ENCODE peak calls at places on chromosomes 2 and 18, in six cellular contexts. K, M, L, R, S and T are unnamed samples.
A peak's percentile ranks its signal among the peaks of the same experiment; 100 is the strongest.

GRCh38 chr2:48232351-48232750 is 297.6 kb upstream of the STON1 start:
- DNase-seq in L (no peak), S (no peak), K (no peak), M (no peak), R (no peak), T (no peak)

GRCh38 chr2:140696449-140696848 is 1434.4 kb downstream of the LRP1B start:
- DNase-seq in M (no peak), R (no peak), K (no peak), S (no peak), L (no peak), T (no peak)

GRCh38 chr2:1742680-1743395 is 1.5 kb downstream of the PXDN start:
- DNase-seq in M (no peak), R (peak; percentile 84), L (no peak), K (peak; percentile 90), S (no peak), T (peak; percentile 65)

GRCh38 chr2:202031261-202031986 is 2.2 kb upstream of the FZD7 start:
- DNase-seq in R (no peak), L (no peak), M (no peak), S (no peak), K (no peak), T (no peak)

GRCh38 chr18:45667056-45667455 is 51.8 kb downstream of the SLC14A2 start:
- DNase-seq in R (no peak), M (no peak), S (no peak), L (no peak), K (no peak), T (no peak)

GRCh38 chr2:74581463-74581862 is 26.9 kb downstream of the DOK1 start:
- DNase-seq in K (no peak), R (no peak), M (no peak), S (no peak), L (no peak), T (no peak)

GRCh38 chr2:173359231-173359630 is 4.6 kb downstream of the CDCA7 start:
- DNase-seq in M (no peak), R (no peak), S (no peak), K (no peak), L (no peak), T (no peak)

GRCh38 chr2:55898641-55899040 is 24.9 kb downstream of the EFEMP1 start:
- DNase-seq in K (no peak), S (no peak), R (no peak), M (no peak), L (no peak), T (no peak)

GRCh38 chr18:10376735-10377134 is 77.7 kb upstream of the APCDD1 start:
- DNase-seq in S (no peak), R (peak; percentile 70), K (no peak), L (no peak), M (no peak), T (no peak)